ENCODE peak calls at places on chromosomes 16 and 17, in seven cellular contexts. K, V, B, L, P, G and C are unnamed samples.

GRCh38 chr16:51834131-51834530 is 683.1 kb upstream of the SALL1 start:
- DNase-seq in K (peak), V (no peak), B (no peak), L (no peak), P (no peak), G (peak), C (no peak)

GRCh38 chr17:83042522-83043158 is 36.8 kb upstream of the METRNL start:
- DNase-seq in K (no peak), V (no peak), B (no peak), L (no peak), P (no peak), G (no peak), C (no peak)

GRCh38 chr17:41812176-41813038 is at the start of gene FKBP10:
- DNase-seq in K (peak), V (no peak), B (no peak), L (peak), P (peak), G (peak), C (peak)

GRCh38 chr17:79979841-79980215 is 55.8 kb downstream of the TBC1D16 start:
- DNase-seq in K (no peak), V (no peak), B (peak), L (no peak), P (no peak), G (no peak), C (no peak)

GRCh38 chr17:1627219-1627986 is 1.2 kb downstream of the SLC43A2 start:
- DNase-seq in K (peak), V (no peak), B (no peak), L (no peak), P (no peak), G (no peak), C (no peak)

GRCh38 chr16:11133344-11133921 is 122.6 kb downstream of the SOCS1 start:
- DNase-seq in K (peak), V (no peak), B (peak), L (peak), P (peak), G (peak), C (peak)

GRCh38 chr16:13300066-13300465 is 398.7 kb downstream of the SHISA9 start:
- DNase-seq in K (no peak), V (no peak), B (no peak), L (no peak), P (no peak), G (no peak), C (no peak)

GRCh38 chr17:9636501-9636900 is 8.8 kb upstream of the USP43 start:
- DNase-seq in K (no peak), V (no peak), B (no peak), L (no peak), P (no peak), G (no peak), C (no peak)

GRCh38 chr16:48608452-48608851 is 1.5 kb downstream of the N4BP1 start:
- DNase-seq in K (no peak), V (no peak), B (no peak), L (no peak), P (no peak), G (no peak), C (no peak)

GRCh38 chr17:74280093-74280513 is 6.1 kb downstream of the DNAI2 start:
- DNase-seq in K (peak), V (no peak), B (no peak), L (no peak), P (no peak), G (no peak), C (no peak)

GRCh38 chr17:64747938-64748540 is 85.9 kb upstream of the SMURF2 start:
- DNase-seq in K (no peak), V (no peak), B (no peak), L (no peak), P (no peak), G (no peak), C (no peak)

GRCh38 chr17:61474235-61474927 is 22.2 kb downstream of the TBX4 start:
- DNase-seq in K (no peak), V (no peak), B (no peak), L (no peak), P (no peak), G (no peak), C (no peak)

GRCh38 chr17:58321571-58322525 is 6.7 kb downstream of the TSPOAP1 start:
- DNase-seq in K (no peak), V (no peak), B (no peak), L (no peak), P (no peak), G (no peak), C (no peak)

GRCh38 chr16:26197707-26198106 is 505.9 kb downstream of the HS3ST4 start:
- DNase-seq in K (no peak), V (no peak), B (no peak), L (no peak), P (no peak), G (no peak), C (no peak)

GRCh38 chr16:11698271-11698689 is 30.0 kb downstream of the SNN start:
- DNase-seq in K (no peak), V (no peak), B (no peak), L (no peak), P (no peak), G (no peak), C (peak)

GRCh38 chr17:74478369-74479100 is 12.1 kb downstream of the CD300A start:
- DNase-seq in K (no peak), V (no peak), B (no peak), L (no peak), P (no peak), G (no peak), C (peak)

GRCh38 chr17:2090804-2091534 is 36.1 kb downstream of the HIC1 start:
- DNase-seq in K (no peak), V (no peak), B (no peak), L (no peak), P (peak), G (peak), C (peak)

GRCh38 chr16:11084484-11085024 is 140.2 kb downstream of the CLEC16A start:
- DNase-seq in K (no peak), V (no peak), B (no peak), L (peak), P (no peak), G (no peak), C (peak)

GRCh38 chr16:2206780-2207433 is 1.7 kb downstream of the MLST8 start:
- DNase-seq in K (no peak), V (no peak), B (no peak), L (no peak), P (no peak), G (no peak), C (no peak)

GRCh38 chr16:2206420-2206779 is 1.1 kb downstream of the MLST8 start:
- DNase-seq in K (no peak), V (no peak), B (no peak), L (no peak), P (no peak), G (no peak), C (no peak)

GRCh38 chr16:2205967-2206313 is 686 bp downstream of the MLST8 start:
- DNase-seq in K (peak), V (no peak), B (no peak), L (peak), P (no peak), G (no peak), C (no peak)

GRCh38 chr16:2204727-2205103 is 539 bp upstream of the MLST8 start:
- DNase-seq in K (no peak), V (no peak), B (no peak), L (no peak), P (no peak), G (no peak), C (no peak)

GRCh38 chr16:2205104-2205966 is at the start of gene MLST8:
- DNase-seq in K (peak), V (peak), B (peak), L (peak), P (peak), G (peak), C (peak)
- TF ChIP-seq CTCF in K (no peak), V (no peak), B (no peak), L (peak), P (peak), G (no peak), C (peak)

DNA sequence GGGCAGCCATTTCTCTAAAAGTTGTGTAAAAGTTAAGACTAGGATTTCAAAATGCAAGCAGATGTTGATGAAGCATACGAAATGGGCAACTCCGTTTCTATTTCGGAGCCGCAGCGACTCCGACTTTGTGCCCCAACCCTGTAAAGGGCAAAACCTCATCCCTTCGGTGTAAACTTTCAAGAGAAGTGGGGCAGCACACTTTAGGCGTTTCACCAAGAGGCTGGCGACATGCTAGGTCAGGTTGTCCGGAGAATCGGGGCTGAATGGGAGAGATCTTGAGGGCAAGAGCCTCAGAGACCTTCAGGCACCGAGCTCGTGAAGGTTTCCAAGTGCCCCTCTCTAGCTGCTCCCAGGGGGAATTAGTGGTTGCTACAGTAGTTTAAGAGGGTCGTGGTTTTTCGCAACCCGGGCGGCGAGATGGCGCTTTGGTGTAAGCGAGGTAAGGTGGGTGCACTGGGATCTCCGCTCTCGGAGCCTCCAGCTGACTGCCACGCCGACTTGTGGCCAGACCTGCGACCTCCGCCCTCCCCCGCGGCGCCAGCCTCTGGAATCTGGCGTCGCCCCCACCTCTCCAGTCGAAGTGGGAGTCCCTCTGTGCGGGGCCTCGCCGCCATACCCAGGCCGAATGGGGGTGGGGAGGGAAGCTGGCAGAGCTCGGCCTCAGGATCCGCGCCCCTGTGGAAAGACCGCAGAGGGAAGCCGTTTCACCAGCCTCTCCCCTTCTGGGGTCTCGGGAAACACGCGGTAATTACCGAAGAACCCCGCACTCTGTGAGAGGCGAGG is 979 bp upstream of the HEXIM2 start:
- DNase-seq in K (peak), V (no peak), B (peak), L (peak), P (peak), G (peak), C (peak)
- TF ChIP-seq CTCF in K (no peak), V (no peak), B (no peak), L (peak), P (no peak), G (no peak), C (no peak)

GRCh38 chr17:14294876-14295275 is 6.0 kb upstream of the HS3ST3B1 start:
- DNase-seq in K (no peak), V (no peak), B (no peak), L (no peak), P (no peak), G (no peak), C (no peak)
- TF ChIP-seq CTCF in K (no peak), V (no peak), B (no peak), L (no peak), P (no peak), G (no peak), C (peak)

GRCh38 chr17:28686296-28686695 is 24.3 kb downstream of the SUPT6H start:
- DNase-seq in K (no peak), V (no peak), B (no peak), L (no peak), P (no peak), G (no peak), C (no peak)

GRCh38 chr17:28688481-28688880 is 23.2 kb downstream of the PROCA1 start:
- DNase-seq in K (no peak), V (no peak), B (no peak), L (no peak), P (no peak), G (no peak), C (no peak)

GRCh38 chr17:28682655-28683054 is 20.6 kb downstream of the SUPT6H start:
- DNase-seq in K (no peak), V (no peak), B (no peak), L (no peak), P (no peak), G (no peak), C (no peak)

GRCh38 chr17:28685366-28685765 is 23.4 kb downstream of the SUPT6H start:
- DNase-seq in K (no peak), V (no peak), B (peak), L (no peak), P (no peak), G (no peak), C (no peak)

DNA sequence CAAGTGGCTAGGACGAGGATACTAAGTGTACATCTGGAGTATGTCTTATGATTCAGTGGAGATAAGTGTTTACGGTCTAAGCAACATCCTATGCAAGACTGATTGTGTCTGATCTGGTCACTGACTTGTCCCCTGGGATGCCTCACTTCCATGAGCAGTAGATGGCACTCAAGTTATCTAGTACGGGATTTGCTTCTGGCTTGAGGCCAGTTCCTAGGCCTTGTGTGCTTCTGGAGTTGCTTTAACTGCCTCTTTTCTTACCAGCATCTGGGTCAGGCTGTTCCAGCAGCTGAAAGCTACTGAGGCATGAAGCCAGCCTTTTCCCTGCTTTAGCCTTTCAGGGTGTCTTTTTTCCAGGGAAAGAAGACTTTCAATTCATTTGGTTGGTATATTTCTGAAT is 23.0 kb downstream of the SUPT6H start:
- DNase-seq in K (peak), V (no peak), B (peak), L (no peak), P (peak), G (no peak), C (peak)
- TF ChIP-seq CTCF in K (no peak), V (no peak), B (no peak), L (no peak), P (no peak), G (no peak), C (no peak)

DNA sequence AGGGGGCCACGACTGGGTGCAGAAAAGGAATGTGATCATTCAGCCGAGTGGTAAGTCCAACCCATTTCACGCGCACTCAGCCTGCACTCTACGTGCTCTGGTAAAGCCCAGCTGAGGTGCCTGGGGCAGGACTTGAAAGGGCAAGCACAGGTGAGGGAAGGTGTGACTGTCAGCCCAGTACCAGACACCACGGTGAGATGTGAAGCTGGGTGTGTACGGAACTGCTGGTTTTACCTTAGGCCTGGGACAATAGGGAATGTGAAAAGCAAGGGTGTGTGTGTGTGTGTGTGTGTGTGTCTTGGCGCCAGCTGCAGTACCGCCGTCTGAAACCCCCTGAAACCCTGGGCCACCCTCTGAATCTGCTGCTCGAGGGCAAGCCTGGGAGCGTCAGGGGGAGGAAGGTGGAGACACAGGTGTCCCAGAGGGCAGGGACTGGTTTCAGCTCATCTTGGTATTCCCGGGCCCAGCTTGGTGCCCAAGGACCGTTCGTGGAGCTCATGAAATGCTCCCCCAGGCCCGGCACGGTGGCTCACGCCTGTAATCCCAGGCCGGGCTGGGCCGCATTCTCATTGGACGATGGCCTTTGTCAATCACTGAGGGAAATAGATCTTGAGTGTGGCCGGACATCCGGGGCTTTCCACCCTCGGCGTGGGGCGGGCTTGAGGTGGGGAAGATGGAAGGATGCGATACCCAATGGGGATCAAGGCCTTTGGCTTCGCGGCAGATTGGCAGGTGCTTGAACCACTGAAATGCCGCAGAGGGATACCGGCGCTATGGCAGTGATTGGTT is 27.8 kb upstream of the ST6GALNAC1 start:
- DNase-seq in K (peak), V (peak), B (peak), L (peak), P (peak), G (peak), C (peak)
- TF ChIP-seq CTCF in K (peak), V (no peak), B (no peak), L (no peak), P (no peak), G (no peak), C (no peak)

GRCh38 chr16:65667013-65667578 is 545.2 kb upstream of the CDH11 start:
- DNase-seq in K (no peak), V (no peak), B (no peak), L (no peak), P (no peak), G (no peak), C (no peak)
- TF ChIP-seq CTCF in K (no peak), V (no peak), B (no peak), L (no peak), P (no peak), G (no peak), C (no peak)

GRCh38 chr17:70804161-70804560 is 634.8 kb downstream of the KCNJ2 start:
- DNase-seq in K (no peak), V (no peak), B (no peak), L (no peak), P (no peak), G (no peak), C (no peak)

GRCh38 chr17:70810609-70811008 is 641.3 kb downstream of the KCNJ2 start:
- DNase-seq in K (no peak), V (no peak), B (no peak), L (no peak), P (no peak), G (no peak), C (no peak)

DNA sequence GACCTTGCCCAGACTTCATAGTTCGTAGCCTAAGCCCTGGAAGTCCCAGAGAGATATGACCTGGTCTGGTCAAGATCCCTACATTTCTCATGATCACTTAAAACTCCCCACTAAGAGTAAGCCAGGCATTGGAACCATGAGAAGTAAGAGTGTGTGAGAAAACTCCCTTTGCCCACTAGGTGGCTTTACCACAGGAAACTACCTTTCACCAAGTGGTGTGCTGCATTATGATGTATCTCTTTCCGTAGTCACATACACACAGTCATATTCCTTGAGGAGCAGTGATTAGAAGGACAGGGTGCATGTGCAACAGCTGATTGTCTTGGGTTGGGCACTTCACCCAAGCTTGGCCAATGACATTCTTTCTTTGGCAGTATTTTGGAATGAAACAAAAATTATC is 639.3 kb downstream of the KCNJ2 start:
- DNase-seq in K (peak), V (no peak), B (no peak), L (peak), P (no peak), G (no peak), C (no peak)
- TF ChIP-seq CTCF in K (no peak), V (peak), B (no peak), L (peak), P (no peak), G (no peak), C (no peak)